ENCODE peak calls at places on chromosomes 11 and 22, in six cellular contexts. H is lower leg skin, O is astrocyte of the cerebellum, E is WTC11, J is prostate gland, X is neural crest cell. P is an unnamed sample.
A peak's percentile ranks its signal among the peaks of the same experiment; 100 is the strongest.

GRCh38 chr11:63537293-63538101 is 889 bp downstream of the PLAAT4 start:
- DNase-seq in H (peak; percentile 85), O (peak; percentile 99), E (no peak), J (peak; percentile 83), X (no peak), P (no peak)

GRCh38 chr11:46099973-46100335 is 21.3 kb downstream of the PHF21A start:
- DNase-seq in H (no peak), O (no peak), E (no peak), J (no peak), X (no peak), P (no peak)

GRCh38 chr11:10514713-10515112 is 26.3 kb downstream of the RNF141 start:
- DNase-seq in H (no peak), O (no peak), E (no peak), J (no peak), X (no peak), P (no peak)

GRCh38 chr11:130555251-130555841 is 106.9 kb downstream of the ADAMTS15 start:
- DNase-seq in H (peak; percentile 90), O (no peak), E (no peak), J (no peak), X (no peak), P (no peak)

GRCh38 chr11:9943346-9944110 is 279.7 kb downstream of the SWAP70 start:
- DNase-seq in H (no peak), O (no peak), E (no peak), J (no peak), X (no peak), P (no peak)

GRCh38 chr11:63227521-63228107 is 15.8 kb downstream of the SLC22A25 start:
- DNase-seq in H (no peak), O (no peak), E (no peak), J (no peak), X (no peak), P (no peak)

GRCh38 chr22:29738118-29738815 is 18.5 kb downstream of the CABP7 start:
- DNase-seq in H (no peak), O (no peak), E (no peak), J (no peak), X (no peak), P (no peak)

GRCh38 chr11:118359295-118359958 is at the start of gene UBE4A:
- DNase-seq in H (peak; percentile 99), O (peak; percentile 85), E (peak; percentile 96), J (peak; percentile 92), X (peak; percentile 88), P (peak; percentile 93)

GRCh38 chr11:72918825-72919224 is 104.6 kb downstream of the ATG16L2 start:
- DNase-seq in H (no peak), O (no peak), E (no peak), J (no peak), X (no peak), P (no peak)

GRCh38 chr11:125081098-125081798 is 18.1 kb downstream of the SLC37A2 start:
- DNase-seq in H (peak; percentile 74), O (no peak), E (no peak), J (no peak), X (no peak), P (no peak)

GRCh38 chr22:22241554-22241898 is 3.1 kb upstream of the VPREB1 start:
- DNase-seq in H (peak; percentile 48), O (no peak), E (no peak), J (no peak), X (no peak), P (no peak)

GRCh38 chr11:68048681-68049508 is 10.1 kb downstream of the TCIRG1 start:
- DNase-seq in H (no peak), O (no peak), E (no peak), J (no peak), X (no peak), P (no peak)

GRCh38 chr11:1402776-1403620 is 13.3 kb downstream of the BRSK2 start:
- DNase-seq in H (no peak), O (no peak), E (no peak), J (no peak), X (no peak), P (no peak)

GRCh38 chr11:20443596-20443995 is 56.1 kb downstream of the PRMT3 start:
- DNase-seq in H (no peak), O (no peak), E (no peak), J (no peak), X (no peak), P (no peak)

GRCh38 chr11:78715639-78716311 is 141.1 kb upstream of the NARS2 start:
- DNase-seq in H (no peak), O (peak; percentile 56), E (peak; percentile 89), J (peak; percentile 39), X (peak; percentile 68), P (no peak)

GRCh38 chr11:90635886-90636285 is 413.0 kb upstream of the CHORDC1 start:
- DNase-seq in H (no peak), O (no peak), E (no peak), J (no peak), X (no peak), P (no peak)

GRCh38 chr11:131095501-131096185 is 179.4 kb upstream of the SNX19 start:
- DNase-seq in H (no peak), O (no peak), E (no peak), J (no peak), X (no peak), P (no peak)

GRCh38 chr11:117809236-117810055 is 12.4 kb upstream of the DSCAML1 start:
- DNase-seq in H (no peak), O (no peak), E (peak; percentile 74), J (peak; percentile 19), X (peak; percentile 66), P (no peak)

GRCh38 chr11:62054081-62054480 is 69.7 kb upstream of the INCENP start:
- DNase-seq in H (no peak), O (no peak), E (no peak), J (no peak), X (no peak), P (no peak)

GRCh38 chr11:42422094-42422493 is 889.7 kb upstream of the API5 start:
- DNase-seq in H (no peak), O (no peak), E (no peak), J (no peak), X (no peak), P (no peak)

GRCh38 chr11:96340555-96340885 is 2.5 kb downstream of the MAML2 start:
- DNase-seq in H (no peak), O (no peak), E (no peak), J (no peak), X (no peak), P (no peak)

GRCh38 chr22:20863356-20863755 is 4.5 kb downstream of the SNAP29 start:
- DNase-seq in H (no peak), O (no peak), E (no peak), J (no peak), X (no peak), P (no peak)

DNA sequence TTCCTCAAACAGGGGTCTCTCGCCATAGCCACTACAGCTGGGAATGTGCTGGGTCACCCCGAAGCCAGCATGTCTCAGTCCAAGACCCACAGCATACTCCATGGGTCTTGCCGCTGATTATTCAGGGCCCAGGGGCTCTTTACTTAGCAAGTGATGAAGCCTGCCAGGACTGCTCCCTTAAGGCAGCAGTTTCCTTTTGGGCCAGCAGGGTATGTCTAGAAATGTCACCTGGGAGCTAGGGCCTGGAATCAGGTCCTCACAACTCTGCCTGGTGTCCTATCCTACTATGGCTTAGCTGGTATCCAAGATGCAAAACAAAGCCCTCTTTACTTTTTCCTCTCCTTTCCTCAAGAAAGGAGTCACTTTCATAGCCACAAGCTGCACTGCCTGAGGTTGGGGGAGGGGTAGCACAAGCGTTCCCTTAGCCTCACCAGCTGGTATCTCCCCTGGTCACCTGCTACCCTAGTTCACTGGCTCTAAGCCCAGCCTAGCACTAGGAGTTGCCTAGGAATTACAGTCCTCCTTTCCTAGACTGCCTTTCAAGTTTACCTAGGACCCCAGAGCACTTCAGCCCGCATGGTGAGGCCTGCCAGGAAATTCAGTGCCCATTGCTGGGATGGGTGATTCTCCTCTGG is 22.6 kb upstream of the NCR3LG1 start:
- DNase-seq in H (no peak), O (no peak), E (no peak), J (no peak), X (no peak), P (no peak)
- TF ChIP-seq CTCF in H (no peak), O (no peak), E (peak; percentile 27), J (no peak), X (no peak), P (no peak)

GRCh38 chr11:115959098-115959497 is 454.9 kb upstream of the CADM1 start:
- DNase-seq in H (no peak), O (no peak), E (no peak), J (no peak), X (no peak), P (no peak)

GRCh38 chr11:115964091-115964490 is 459.9 kb upstream of the CADM1 start:
- DNase-seq in H (no peak), O (no peak), E (no peak), J (no peak), X (no peak), P (no peak)

GRCh38 chr11:115961168-115962003 is 457.2 kb upstream of the CADM1 start:
- DNase-seq in H (no peak), O (no peak), E (no peak), J (no peak), X (no peak), P (no peak)

GRCh38 chr11:115965754-115966504 is 461.7 kb upstream of the CADM1 start:
- DNase-seq in H (no peak), O (peak; percentile 74), E (no peak), J (no peak), X (no peak), P (no peak)

DNA sequence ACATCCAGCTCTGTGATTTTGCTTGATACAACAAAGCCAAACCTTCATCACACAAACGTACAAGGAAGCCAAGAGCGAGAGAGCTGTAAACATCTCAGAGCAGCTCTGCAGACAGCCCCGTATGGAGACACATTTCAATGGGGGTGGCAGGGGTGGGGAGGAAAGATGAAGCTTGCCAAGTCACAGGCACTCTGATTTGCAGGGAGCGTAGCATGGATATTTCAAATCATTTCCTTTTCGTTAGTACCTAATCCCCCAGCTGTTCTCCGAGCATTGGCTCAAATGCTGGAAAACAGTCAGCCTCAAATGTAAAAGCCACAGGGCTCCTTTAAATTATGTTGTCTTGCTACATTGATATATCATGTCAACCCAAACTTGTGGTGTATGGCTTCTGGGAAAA is 459.0 kb upstream of the CADM1 start:
- DNase-seq in H (no peak), O (no peak), E (no peak), J (no peak), X (no peak), P (no peak)
- TF ChIP-seq CTCF in H (no peak), O (no peak), E (no peak), J (no peak), X (no peak), P (no peak)

GRCh38 chr11:75523189-75523588 is 2.6 kb downstream of the GDPD5 start:
- DNase-seq in H (no peak), O (no peak), E (no peak), J (no peak), X (no peak), P (no peak)

GRCh38 chr11:75522645-75523044 is 3.1 kb downstream of the GDPD5 start:
- DNase-seq in H (no peak), O (no peak), E (no peak), J (no peak), X (no peak), P (no peak)

GRCh38 chr11:75525433-75526191 is at the start of gene GDPD5:
- DNase-seq in H (peak; percentile 97), O (peak; percentile 31), E (peak; percentile 85), J (peak; percentile 78), X (peak; percentile 77), P (peak; percentile 93)

GRCh38 chr11:75524576-75525432 is 937 bp downstream of the GDPD5 start:
- DNase-seq in H (no peak), O (no peak), E (peak; percentile 59), J (no peak), X (no peak), P (peak; percentile 76)

GRCh38 chr11:75523811-75524401 is 1.8 kb downstream of the GDPD5 start:
- DNase-seq in H (no peak), O (no peak), E (no peak), J (no peak), X (no peak), P (no peak)
- TF ChIP-seq CTCF in H (no peak), O (no peak), E (no peak), J (no peak), X (no peak), P (no peak)

GRCh38 chr22:38435010-38435409 is 20.0 kb downstream of the KCNJ4 start:
- DNase-seq in H (no peak), O (no peak), E (peak; percentile 75), J (no peak), X (no peak), P (no peak)
- TF ChIP-seq CTCF in H (no peak), O (no peak), E (peak; percentile 35), J (no peak), X (no peak), P (no peak)